ENCODE peak calls at places on chromosomes 16 and 17, in ten cellular contexts. P is SK-N-SH; B is tibial artery; V is GM23248; L is upper lobe of right lung; K is naive thymus-derived CD4-positive, alpha-beta T cell; X is colonic mucosa; I is PC-9; M is dorsolateral prefrontal cortex; A is thoracic aorta. J is an unnamed sample.

GRCh38 chr17:45376171-45376564 is 56.5 kb downstream of the ARHGAP27 start:
- DNase-seq in B (no peak), V (no peak), A (no peak), M (no peak), L (no peak), P (no peak), X (no peak), K (no peak), I (no peak), J (no peak)

GRCh38 chr16:26491271-26491670 is 575.5 kb upstream of the C16orf82 start:
- DNase-seq in P (no peak), I (no peak), A (no peak), V (no peak), X (no peak), B (no peak), L (no peak), M (no peak), K (no peak), J (no peak)

GRCh38 chr17:50347894-50348291 is 2.0 kb downstream of the XYLT2 start:
- DNase-seq in M (no peak), I (no peak), X (no peak), P (no peak), A (no peak), V (no peak), L (no peak), B (no peak), K (no peak), J (no peak)

GRCh38 chr16:81651758-81652718 is 127.1 kb upstream of the PLCG2 start:
- DNase-seq in K (no peak), I (no peak), V (no peak), M (no peak), L (no peak), A (no peak), X (no peak), P (no peak), B (no peak), J (no peak)

GRCh38 chr17:1787301-1787902 is 25.5 kb downstream of the SERPINF1 start:
- DNase-seq in X (peak; percentile 63), L (no peak), K (no peak), A (peak; percentile 71), V (peak; percentile 97), P (peak; percentile 52), I (peak; percentile 61), B (peak; percentile 91), M (no peak), J (no peak)

GRCh38 chr17:49836111-49837030 is 11.5 kb downstream of the TAC4 start:
- DNase-seq in P (no peak), A (peak; percentile 38), B (peak; percentile 84), M (no peak), V (peak; percentile 28), X (peak; percentile 57), L (no peak), K (no peak), I (no peak), J (no peak)

GRCh38 chr16:51982715-51983680 is 563.9 kb downstream of the TOX3 start:
- DNase-seq in I (peak; percentile 19), B (no peak), P (peak; percentile 48), K (no peak), M (no peak), L (no peak), X (peak; percentile 54), V (peak; percentile 73), A (no peak), J (no peak)

GRCh38 chr17:42337442-42337841 is 49.1 kb downstream of the STAT5A start:
- DNase-seq in L (no peak), X (no peak), B (no peak), P (no peak), M (no peak), A (no peak), I (no peak), K (peak; percentile 23), V (peak; percentile 98), J (no peak)

GRCh38 chr17:43846221-43846712 is 709 bp upstream of the CD300LG start:
- DNase-seq in X (peak; percentile 86), L (peak; percentile 92), K (peak; percentile 65), I (peak; percentile 83), P (peak; percentile 93), M (peak; percentile 74), B (peak; percentile 89), V (peak; percentile 84), A (peak; percentile 36), J (peak; percentile 97)

GRCh38 chr17:43849116-43849515 is 2.1 kb downstream of the CD300LG start:
- DNase-seq in I (no peak), B (peak; percentile 37), X (no peak), L (no peak), P (no peak), K (no peak), V (no peak), M (no peak), A (no peak), J (no peak)

GRCh38 chr17:43845772-43846171 is 1.2 kb upstream of the CD300LG start:
- DNase-seq in P (no peak), B (no peak), I (no peak), M (no peak), K (no peak), L (no peak), X (no peak), A (no peak), V (no peak), J (no peak)

GRCh38 chr17:43846963-43847369 is at the start of gene CD300LG:
- DNase-seq in M (no peak), X (no peak), L (peak; percentile 73), K (no peak), A (no peak), I (no peak), B (peak; percentile 51), V (peak; percentile 27), P (peak; percentile 35), J (no peak)

DNA sequence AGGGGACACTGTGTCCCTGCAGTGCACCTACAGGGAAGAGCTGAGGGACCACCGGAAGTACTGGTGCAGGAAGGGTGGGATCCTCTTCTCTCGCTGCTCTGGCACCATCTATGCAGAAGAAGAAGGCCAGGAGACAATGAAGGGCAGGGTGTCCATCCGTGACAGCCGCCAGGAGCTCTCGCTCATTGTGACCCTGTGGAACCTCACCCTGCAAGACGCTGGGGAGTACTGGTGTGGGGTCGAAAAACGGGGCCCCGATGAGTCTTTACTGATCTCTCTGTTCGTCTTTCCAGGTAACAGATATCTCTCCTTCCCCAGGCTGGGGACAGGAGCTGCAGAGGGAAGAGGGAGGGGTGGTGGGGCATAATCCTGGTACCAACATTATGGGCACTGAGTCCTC is 1.6 kb downstream of the CD300LG start:
- DNase-seq in M (no peak), V (no peak), K (no peak), P (no peak), X (no peak), A (no peak), B (no peak), L (peak; percentile 18), I (no peak), J (no peak)
- H3K4me3 ChIP-seq in M (no peak overlapping the region), V (no peak overlapping the region), K (no peak overlapping the region), P (no peak overlapping the region), X (no peak overlapping the region), A (no peak overlapping the region), B (no peak overlapping the region), L (no peak overlapping the region), I (no peak overlapping the region), J (no peak overlapping the region)

DNA sequence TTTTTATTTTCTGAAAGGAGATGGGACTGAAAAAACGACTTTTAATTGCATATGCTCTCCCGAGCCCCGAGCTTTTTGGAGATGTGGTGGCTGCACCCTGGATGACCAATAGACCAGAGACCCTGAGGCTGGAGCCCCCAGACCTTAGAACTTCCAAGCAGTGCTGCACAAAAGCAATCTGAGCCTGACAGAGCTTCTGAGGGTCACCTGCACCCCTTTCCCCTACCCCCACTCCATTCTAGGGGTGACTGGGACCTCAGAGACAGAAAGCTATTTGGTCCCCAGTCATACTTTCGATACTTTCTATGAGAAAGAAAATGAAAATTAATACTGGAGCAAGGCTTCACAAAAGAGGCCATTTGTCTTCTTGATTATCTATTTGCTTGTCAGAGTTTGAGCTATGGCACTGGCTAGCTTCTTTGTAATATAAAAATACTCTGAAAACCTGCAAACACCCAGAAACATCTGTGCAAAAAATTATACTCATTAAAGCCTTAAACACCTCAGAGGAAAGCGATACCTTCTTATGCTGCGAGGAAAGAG is 3.6 kb downstream of the HOXB4 start:
- DNase-seq in K (no peak), I (no peak), M (no peak), L (no peak), X (no peak), V (no peak), B (no peak), P (no peak), A (no peak), J (no peak)
- H3K27ac ChIP-seq in K (no peak overlapping the region), I (no peak overlapping the region), M (no peak overlapping the region), L (peak overlapping the region; percentile 83), X (peak overlapping the region; percentile 70), V (no peak overlapping the region), B (peak overlapping the region; percentile 75), P (no peak overlapping the region), A (peak overlapping the region; percentile 84), J (no peak overlapping the region)

DNA sequence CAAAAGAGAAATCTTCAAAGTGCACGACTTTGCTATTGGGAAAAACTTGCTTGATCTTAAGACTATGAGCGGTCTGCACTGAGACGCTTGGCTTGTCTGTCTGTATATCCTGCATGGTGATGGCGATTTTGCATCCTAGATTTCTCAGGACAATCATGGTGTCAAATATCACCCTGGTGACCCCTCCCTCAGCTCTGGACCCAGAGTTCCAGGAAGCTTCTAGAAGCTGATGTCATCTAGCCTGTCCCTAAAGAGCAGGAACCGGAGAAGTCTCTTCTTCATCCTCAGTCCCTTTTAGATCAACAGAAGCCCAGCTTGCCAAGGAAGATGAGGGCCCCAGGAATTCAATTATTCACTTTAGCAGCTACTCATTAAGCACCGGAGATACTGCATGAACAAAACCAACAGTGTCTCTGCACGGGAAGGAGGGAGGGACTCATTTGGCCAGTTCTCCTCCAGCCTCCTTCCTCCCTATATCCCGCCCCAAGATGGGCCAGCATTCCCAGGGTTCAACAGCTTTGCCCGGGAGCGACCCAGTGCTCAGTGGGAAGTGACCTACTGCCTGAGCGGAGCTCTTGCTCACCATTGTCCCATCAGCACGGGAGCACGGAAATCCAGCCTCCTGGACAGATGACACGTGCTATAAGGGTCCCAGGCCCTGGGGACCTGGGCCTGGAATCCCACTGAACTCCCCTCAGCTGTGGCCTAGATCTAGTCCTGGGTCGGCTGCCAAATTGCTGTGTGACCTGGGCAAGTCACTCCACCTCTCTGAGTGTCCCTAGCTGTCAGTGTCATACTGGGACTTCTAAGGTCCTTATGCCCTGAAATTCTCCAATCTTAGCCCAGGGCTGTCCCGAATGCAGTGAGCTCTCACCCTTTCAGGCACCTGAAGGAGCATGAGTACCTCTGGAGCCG is 3.8 kb downstream of the EMP2 start:
- DNase-seq in M (no peak), V (peak; percentile 31), K (no peak), P (no peak), L (no peak), B (no peak), I (no peak), A (no peak), X (no peak), J (no peak)
- H3K4me3 ChIP-seq in M (no peak overlapping the region), V (no peak overlapping the region), K (no peak overlapping the region), P (no peak overlapping the region), L (peak overlapping the region; percentile 69), B (peak overlapping the region; percentile 99), I (no peak overlapping the region), A (peak overlapping the region; percentile 100), X (no peak overlapping the region), J (no peak overlapping the region)

GRCh38 chr16:53131050-53131362 is 76.2 kb downstream of the CHD9 start:
- DNase-seq in M (peak; percentile 44), P (no peak), I (no peak), A (no peak), X (no peak), K (no peak), V (no peak), B (no peak), L (no peak), J (no peak)

GRCh38 chr16:53131363-53132071 is 76.7 kb downstream of the CHD9 start:
- DNase-seq in V (peak; percentile 88), P (peak; percentile 88), I (peak; percentile 34), A (peak; percentile 21), L (peak; percentile 88), M (peak; percentile 43), B (peak; percentile 84), K (peak; percentile 39), X (peak; percentile 66), J (peak; percentile 86)

GRCh38 chr16:53132406-53132805 is 77.6 kb downstream of the CHD9 start:
- DNase-seq in A (no peak), P (no peak), X (no peak), V (peak; percentile 45), I (no peak), L (no peak), B (no peak), M (no peak), K (no peak), J (no peak)

GRCh38 chr16:53130193-53131049 is 75.6 kb downstream of the CHD9 start:
- DNase-seq in A (peak; percentile 79), X (peak; percentile 96), V (peak; percentile 98), L (peak; percentile 99), P (peak; percentile 99), M (peak; percentile 95), I (peak; percentile 95), K (peak; percentile 95), B (peak; percentile 99), J (peak; percentile 95)

GRCh38 chr16:53129281-53130192 is 74.7 kb downstream of the CHD9 start:
- DNase-seq in I (no peak), M (no peak), A (no peak), X (peak; percentile 23), V (peak; percentile 55), P (peak; percentile 12), B (no peak), L (no peak), K (no peak), J (no peak)
- H3K27ac ChIP-seq in I (peak overlapping the region; percentile 63), M (peak overlapping the region; percentile 89), A (peak overlapping the region; percentile 94), X (peak overlapping the region; percentile 92), V (peak overlapping the region; percentile 91), P (peak overlapping the region; percentile 91), B (peak overlapping the region; percentile 88), L (peak overlapping the region; percentile 96), K (peak overlapping the region; percentile 73), J (peak overlapping the region; percentile 91)

J was measured in pancreas.